ENCODE peak calls at places on chromosomes 4 and X, in four cellular contexts. One of them, this sample, is unnamed.
A peak's percentile ranks its signal among the peaks of the same experiment; 100 is the strongest.

GRCh38 chr4:173736840-173737239 is 206.8 kb upstream of the HAND2 start:
- DNase-seq in AG04450: peak; percentile 1
- DNase-seq in activated naive CD4-positive, alpha-beta T cell treated with anti-CD3 and anti-CD28 coated beads for 36 hours: no peak
- DNase-seq in COLO829: no peak
- DNase-seq in this sample: no peak

GRCh38 chrX:153983321-153983729 is 10.8 kb downstream of the TMEM187 start:
- DNase-seq in activated naive CD4-positive, alpha-beta T cell treated with anti-CD3 and anti-CD28 coated beads for 36 hours: peak; percentile 49
- DNase-seq in AG04450: no peak
- DNase-seq in COLO829: no peak
- DNase-seq in this sample: peak; percentile 76

GRCh38 chrX:23737413-23737812 is 5.7 kb downstream of the ACOT9 start:
- DNase-seq in AG04450: no peak
- DNase-seq in COLO829: no peak
- DNase-seq in activated naive CD4-positive, alpha-beta T cell treated with anti-CD3 and anti-CD28 coated beads for 36 hours: no peak
- DNase-seq in this sample: no peak

GRCh38 chr4:35818520-35818919 is 425.8 kb downstream of the ARAP2 start:
- DNase-seq in AG04450: no peak
- DNase-seq in COLO829: no peak
- DNase-seq in activated naive CD4-positive, alpha-beta T cell treated with anti-CD3 and anti-CD28 coated beads for 36 hours: no peak
- DNase-seq in this sample: no peak

GRCh38 chr4:4270529-4270928 is 19.4 kb downstream of the LYAR start:
- DNase-seq in activated naive CD4-positive, alpha-beta T cell treated with anti-CD3 and anti-CD28 coated beads for 36 hours: no peak
- DNase-seq in AG04450: no peak
- DNase-seq in COLO829: no peak
- DNase-seq in this sample: no peak

GRCh38 chr4:180675368-180675675 is 1567.9 kb upstream of the TENM3 start:
- DNase-seq in AG04450: no peak
- DNase-seq in COLO829: no peak
- DNase-seq in activated naive CD4-positive, alpha-beta T cell treated with anti-CD3 and anti-CD28 coated beads for 36 hours: no peak
- DNase-seq in this sample: no peak

GRCh38 chrX:13092455-13092941 is 48.1 kb upstream of the FAM9C start:
- DNase-seq in activated naive CD4-positive, alpha-beta T cell treated with anti-CD3 and anti-CD28 coated beads for 36 hours: peak; percentile 88
- DNase-seq in COLO829: no peak
- DNase-seq in AG04450: no peak
- DNase-seq in this sample: peak; percentile 90

GRCh38 chr4:164383187-164384181 is 370.4 kb upstream of the SMIM31 start:
- DNase-seq in COLO829: no peak
- DNase-seq in activated naive CD4-positive, alpha-beta T cell treated with anti-CD3 and anti-CD28 coated beads for 36 hours: no peak
- DNase-seq in AG04450: no peak
- DNase-seq in this sample: peak; percentile 66

GRCh38 chrX:150513564-150513963 is 54.9 kb upstream of the MTM1 start:
- DNase-seq in COLO829: no peak
- DNase-seq in activated naive CD4-positive, alpha-beta T cell treated with anti-CD3 and anti-CD28 coated beads for 36 hours: no peak
- DNase-seq in AG04450: no peak
- DNase-seq in this sample: no peak

GRCh38 chrX:150767045-150767395 is 73.8 kb downstream of the MTMR1 start:
- DNase-seq in COLO829: no peak
- DNase-seq in activated naive CD4-positive, alpha-beta T cell treated with anti-CD3 and anti-CD28 coated beads for 36 hours: no peak
- DNase-seq in AG04450: no peak
- DNase-seq in this sample: no peak

GRCh38 chr4:101155859-101156430 is 191.4 kb downstream of the PPP3CA start:
- DNase-seq in COLO829: no peak
- DNase-seq in activated naive CD4-positive, alpha-beta T cell treated with anti-CD3 and anti-CD28 coated beads for 36 hours: peak; percentile 35
- DNase-seq in AG04450: no peak
- DNase-seq in this sample: no peak

GRCh38 chr4:69995526-69996016 is at the start of gene STATH:
- DNase-seq in AG04450: no peak
- DNase-seq in activated naive CD4-positive, alpha-beta T cell treated with anti-CD3 and anti-CD28 coated beads for 36 hours: no peak
- DNase-seq in COLO829: no peak
- DNase-seq in this sample: no peak

GRCh38 chrX:78456909-78457308 is 129.5 kb upstream of the CYSLTR1 start:
- DNase-seq in AG04450: no peak
- DNase-seq in COLO829: no peak
- DNase-seq in activated naive CD4-positive, alpha-beta T cell treated with anti-CD3 and anti-CD28 coated beads for 36 hours: no peak
- DNase-seq in this sample: no peak

GRCh38 chrX:119181491-119181890 is 53.9 kb upstream of the KIAA1210 start:
- DNase-seq in COLO829: no peak
- DNase-seq in AG04450: no peak
- DNase-seq in activated naive CD4-positive, alpha-beta T cell treated with anti-CD3 and anti-CD28 coated beads for 36 hours: peak; percentile 5
- DNase-seq in this sample: no peak

GRCh38 chr4:98939892-98940298 is 11.0 kb upstream of the EIF4E start:
- DNase-seq in activated naive CD4-positive, alpha-beta T cell treated with anti-CD3 and anti-CD28 coated beads for 36 hours: no peak
- DNase-seq in COLO829: peak; percentile 76
- DNase-seq in AG04450: peak; percentile 58
- DNase-seq in this sample: no peak

GRCh38 chr4:189771696-189772361 is 168.8 kb upstream of the FRG1 start:
- DNase-seq in AG04450: no peak
- DNase-seq in activated naive CD4-positive, alpha-beta T cell treated with anti-CD3 and anti-CD28 coated beads for 36 hours: no peak
- DNase-seq in COLO829: no peak
- DNase-seq in this sample: no peak

GRCh38 chr4:57490520-57490919 is 380.3 kb upstream of the IGFBP7 start:
- DNase-seq in COLO829: peak; percentile 42
- DNase-seq in AG04450: no peak
- DNase-seq in activated naive CD4-positive, alpha-beta T cell treated with anti-CD3 and anti-CD28 coated beads for 36 hours: no peak
- DNase-seq in this sample: no peak

GRCh38 chr4:16083217-16084191 is at the start of gene PROM1:
- DNase-seq in activated naive CD4-positive, alpha-beta T cell treated with anti-CD3 and anti-CD28 coated beads for 36 hours: peak; percentile 25
- DNase-seq in AG04450: no peak
- DNase-seq in COLO829: no peak
- DNase-seq in this sample: peak; percentile 73

GRCh38 chr4:147733614-147734344 is 1.9 kb downstream of the ARHGAP10 start:
- DNase-seq in activated naive CD4-positive, alpha-beta T cell treated with anti-CD3 and anti-CD28 coated beads for 36 hours: no peak
- DNase-seq in AG04450: no peak
- DNase-seq in COLO829: no peak
- DNase-seq in this sample: no peak

GRCh38 chr4:105140684-105141490 is 5.8 kb upstream of the TET2 start:
- DNase-seq in COLO829: no peak
- DNase-seq in AG04450: no peak
- DNase-seq in activated naive CD4-positive, alpha-beta T cell treated with anti-CD3 and anti-CD28 coated beads for 36 hours: peak; percentile 59
- DNase-seq in this sample: no peak

GRCh38 chr4:1018147-1019020 is 7.0 kb downstream of the FGFRL1 start:
- DNase-seq in AG04450: no peak
- DNase-seq in activated naive CD4-positive, alpha-beta T cell treated with anti-CD3 and anti-CD28 coated beads for 36 hours: no peak
- DNase-seq in COLO829: no peak
- DNase-seq in this sample: no peak

GRCh38 chr4:74682567-74683359 is 111.6 kb downstream of the BTC start:
- DNase-seq in COLO829: peak; percentile 14
- DNase-seq in AG04450: peak; percentile 75
- DNase-seq in activated naive CD4-positive, alpha-beta T cell treated with anti-CD3 and anti-CD28 coated beads for 36 hours: no peak
- DNase-seq in this sample: no peak

GRCh38 chrX:105876658-105877057 is 54.3 kb downstream of the NRK start:
- DNase-seq in activated naive CD4-positive, alpha-beta T cell treated with anti-CD3 and anti-CD28 coated beads for 36 hours: no peak
- DNase-seq in AG04450: no peak
- DNase-seq in COLO829: peak; percentile 2
- DNase-seq in this sample: no peak

GRCh38 chr4:118772149-118773081 is 63.5 kb downstream of the SEC24D start:
- DNase-seq in COLO829: peak; percentile 86
- DNase-seq in AG04450: no peak
- DNase-seq in activated naive CD4-positive, alpha-beta T cell treated with anti-CD3 and anti-CD28 coated beads for 36 hours: no peak
- DNase-seq in this sample: no peak

GRCh38 chr4:79331126-79331876 is 5.4 kb upstream of the NAA11 start:
- DNase-seq in AG04450: no peak
- DNase-seq in COLO829: no peak
- DNase-seq in activated naive CD4-positive, alpha-beta T cell treated with anti-CD3 and anti-CD28 coated beads for 36 hours: no peak
- DNase-seq in this sample: no peak

GRCh38 chr4:113815826-113816225 is 54.3 kb upstream of the CAMK2D start:
- DNase-seq in activated naive CD4-positive, alpha-beta T cell treated with anti-CD3 and anti-CD28 coated beads for 36 hours: no peak
- DNase-seq in COLO829: no peak
- DNase-seq in AG04450: no peak
- DNase-seq in this sample: no peak